ENCODE peak calls at places on chromosomes 1 and 21, in eight cellular contexts. E is activated CD4-positive, alpha-beta T cell treated with anti-CD3 and anti-CD28 coated beads for 4 hours; D is WTC11; R is CD8-positive, alpha-beta memory T cell; U is lower lobe of right lung; L is GM23338; T is skeletal muscle cell; G is GM06990. Y is an unnamed sample.

GRCh38 chr1:220692436-220693228 is 2.5 kb downstream of the C1orf115 start:
- DNase-seq in T (no peak), E (no peak), L (no peak), G (no peak), U (no peak), R (no peak), D (no peak), Y (peak)

GRCh38 chr1:231683439-231684165 is 57.0 kb downstream of the DISC1 start:
- DNase-seq in D (no peak), E (no peak), G (no peak), T (no peak), R (no peak), U (no peak), L (no peak), Y (no peak)

GRCh38 chr1:27513521-27513920 is 23.6 kb upstream of the WASF2 start:
- DNase-seq in R (no peak), D (no peak), L (no peak), E (no peak), G (no peak), U (no peak), T (no peak), Y (no peak)

GRCh38 chr1:246291141-246291540 is 215.9 kb downstream of the SMYD3 start:
- DNase-seq in E (no peak), L (no peak), G (no peak), T (no peak), R (no peak), U (no peak), D (no peak), Y (no peak)

GRCh38 chr1:202964755-202965440 is 2.2 kb downstream of the CYB5R1 start:
- DNase-seq in G (no peak), L (no peak), D (no peak), R (no peak), U (no peak), T (peak), E (no peak), Y (peak)

GRCh38 chr21:45034556-45035476 is 39.6 kb upstream of the ADARB1 start:
- DNase-seq in U (no peak), T (no peak), D (no peak), R (no peak), G (no peak), E (no peak), L (no peak), Y (no peak)

GRCh38 chr1:193111641-193112090 is 6.5 kb upstream of the GLRX2 start:
- DNase-seq in D (peak), R (no peak), L (peak), T (peak), E (no peak), G (no peak), U (peak), Y (peak)

GRCh38 chr1:219927956-219928790 is at the start of gene SLC30A10:
- DNase-seq in D (peak), G (peak), L (peak), U (no peak), E (peak), R (no peak), T (no peak), Y (peak)

GRCh38 chr1:9191216-9191615 is 43.4 kb upstream of the H6PD start:
- DNase-seq in L (no peak), G (no peak), T (no peak), D (no peak), U (no peak), R (no peak), E (no peak), Y (no peak)

GRCh38 chr1:229033480-229033879 is 237.4 kb upstream of the RAB4A start:
- DNase-seq in T (no peak), U (no peak), L (no peak), D (no peak), E (no peak), R (no peak), G (no peak), Y (no peak)

GRCh38 chr1:16083486-16083885 is 10.0 kb upstream of the FAM131C start:
- DNase-seq in L (no peak), R (no peak), U (no peak), G (no peak), D (no peak), T (no peak), E (no peak), Y (no peak)

GRCh38 chr1:32539584-32540571 is 651 bp downstream of the ZBTB8A start:
- DNase-seq in E (no peak), T (no peak), G (peak), D (peak), U (peak), L (peak), R (no peak), Y (peak)

GRCh38 chr1:199226163-199226562 is 587.3 kb downstream of the PTPRC start:
- DNase-seq in R (no peak), E (peak), L (no peak), D (no peak), U (no peak), T (peak), G (peak), Y (no peak)

GRCh38 chr1:22621761-22622160 is 14.7 kb upstream of the C1QA start:
- DNase-seq in U (no peak), L (no peak), E (no peak), D (no peak), R (no peak), T (no peak), G (no peak), Y (no peak)

GRCh38 chr1:26114165-26114927 is 2.7 kb downstream of the PDIK1L start:
- DNase-seq in T (no peak), D (no peak), L (no peak), E (no peak), U (no peak), R (no peak), G (no peak), Y (no peak)

GRCh38 chr21:46323227-46323709 is 402 bp downstream of the C21orf58 start:
- DNase-seq in R (no peak), G (no peak), T (no peak), U (no peak), D (peak), L (peak), E (no peak), Y (peak)

GRCh38 chr1:8816831-8817412 is 518 bp downstream of the RERE start:
- DNase-seq in R (peak), T (no peak), D (peak), U (peak), G (peak), L (peak), E (peak), Y (peak)

GRCh38 chr1:153677718-153678518 is 570 bp upstream of the NPR1 start:
- DNase-seq in T (no peak), L (peak), R (peak), G (no peak), E (peak), U (peak), D (peak), Y (peak)

GRCh38 chr1:19312782-19313635 is 883 bp downstream of the SLC66A1 start:
- DNase-seq in R (no peak), T (no peak), L (no peak), E (no peak), U (no peak), D (no peak), G (peak), Y (no peak)

Y was measured in cardiac muscle cell.